ENCODE peak calls at places on chromosomes 6 and 20, in nine cellular contexts. One of them, this sample, is unnamed.

GRCh38 chr6:169489642-169490408 is 212.0 kb downstream of the WDR27 start:
- DNase-seq in CD8-positive, alpha-beta T cell: no peak
- DNase-seq in mammary epithelial cell: no peak
- DNase-seq in HEK293T: no peak
- DNase-seq in Daoy: no peak
- DNase-seq in heart left ventricle: no peak
- DNase-seq in ELF-1: peak; percentile 51
- DNase-seq in amygdala: no peak
- DNase-seq in ELR: no peak
- DNase-seq in this sample: no peak

GRCh38 chr6:45420083-45420908 is 42.6 kb upstream of the SUPT3H start:
- DNase-seq in heart left ventricle: no peak
- DNase-seq in HEK293T: no peak
- DNase-seq in ELF-1: peak; percentile 27
- DNase-seq in ELR: peak; percentile 65
- DNase-seq in mammary epithelial cell: peak; percentile 43
- DNase-seq in Daoy: peak; percentile 66
- DNase-seq in CD8-positive, alpha-beta T cell: peak; percentile 49
- DNase-seq in amygdala: no peak
- DNase-seq in this sample: no peak

GRCh38 chr6:56551409-56552120 is 91.1 kb downstream of the DST start:
- DNase-seq in mammary epithelial cell: no peak
- DNase-seq in Daoy: no peak
- DNase-seq in ELR: no peak
- DNase-seq in HEK293T: no peak
- DNase-seq in heart left ventricle: no peak
- DNase-seq in ELF-1: no peak
- DNase-seq in CD8-positive, alpha-beta T cell: no peak
- DNase-seq in amygdala: no peak
- DNase-seq in this sample: no peak

GRCh38 chr6:14739830-14740229 is 506.0 kb upstream of the JARID2 start:
- DNase-seq in amygdala: no peak
- DNase-seq in CD8-positive, alpha-beta T cell: no peak
- DNase-seq in heart left ventricle: no peak
- DNase-seq in HEK293T: no peak
- DNase-seq in ELF-1: no peak
- DNase-seq in Daoy: no peak
- DNase-seq in ELR: peak; percentile 48
- DNase-seq in mammary epithelial cell: no peak
- DNase-seq in this sample: no peak

GRCh38 chr6:119162134-119162761 is 83.8 kb upstream of the FAM184A start:
- DNase-seq in ELR: no peak
- DNase-seq in mammary epithelial cell: no peak
- DNase-seq in HEK293T: no peak
- DNase-seq in ELF-1: no peak
- DNase-seq in CD8-positive, alpha-beta T cell: no peak
- DNase-seq in Daoy: no peak
- DNase-seq in amygdala: no peak
- DNase-seq in heart left ventricle: no peak
- DNase-seq in this sample: no peak

GRCh38 chr6:169940554-169941290 is 189.3 kb downstream of the ERMARD start:
- DNase-seq in ELR: no peak
- DNase-seq in heart left ventricle: no peak
- DNase-seq in HEK293T: no peak
- DNase-seq in Daoy: no peak
- DNase-seq in amygdala: no peak
- DNase-seq in ELF-1: peak; percentile 77
- DNase-seq in CD8-positive, alpha-beta T cell: no peak
- DNase-seq in mammary epithelial cell: no peak
- DNase-seq in this sample: no peak

GRCh38 chr6:37242429-37243052 is 15.0 kb upstream of the TBC1D22B start:
- DNase-seq in HEK293T: peak; percentile 9
- DNase-seq in Daoy: peak; percentile 94
- DNase-seq in heart left ventricle: no peak
- DNase-seq in ELR: peak; percentile 99
- DNase-seq in ELF-1: peak; percentile 59
- DNase-seq in mammary epithelial cell: peak; percentile 97
- DNase-seq in CD8-positive, alpha-beta T cell: no peak
- DNase-seq in amygdala: no peak
- DNase-seq in this sample: no peak

GRCh38 chr20:46814366-46815232 is 80.0 kb upstream of the EYA2 start:
- DNase-seq in mammary epithelial cell: peak; percentile 83
- DNase-seq in HEK293T: peak; percentile 39
- DNase-seq in ELF-1: peak; percentile 94
- DNase-seq in CD8-positive, alpha-beta T cell: no peak
- DNase-seq in ELR: peak; percentile 89
- DNase-seq in Daoy: peak; percentile 94
- DNase-seq in heart left ventricle: no peak
- DNase-seq in amygdala: no peak
- DNase-seq in this sample: peak; percentile 63

GRCh38 chr20:39631557-39631956 is 669.4 kb downstream of the DHX35 start:
- DNase-seq in CD8-positive, alpha-beta T cell: no peak
- DNase-seq in heart left ventricle: no peak
- DNase-seq in Daoy: no peak
- DNase-seq in HEK293T: no peak
- DNase-seq in ELR: no peak
- DNase-seq in ELF-1: no peak
- DNase-seq in mammary epithelial cell: peak; percentile 57
- DNase-seq in amygdala: no peak
- DNase-seq in this sample: no peak

GRCh38 chr6:33755070-33755869 is 8.6 kb upstream of the IP6K3 start:
- DNase-seq in heart left ventricle: no peak
- DNase-seq in ELF-1: no peak
- DNase-seq in ELR: no peak
- DNase-seq in mammary epithelial cell: no peak
- DNase-seq in amygdala: no peak
- DNase-seq in HEK293T: no peak
- DNase-seq in Daoy: peak; percentile 57
- DNase-seq in CD8-positive, alpha-beta T cell: no peak
- DNase-seq in this sample: no peak

GRCh38 chr6:14165091-14165490 is 47.5 kb downstream of the CD83 start:
- DNase-seq in ELR: peak; percentile 74
- DNase-seq in mammary epithelial cell: peak; percentile 79
- DNase-seq in Daoy: peak; percentile 79
- DNase-seq in amygdala: no peak
- DNase-seq in HEK293T: no peak
- DNase-seq in heart left ventricle: no peak
- DNase-seq in CD8-positive, alpha-beta T cell: no peak
- DNase-seq in ELF-1: no peak
- DNase-seq in this sample: no peak

GRCh38 chr6:111157412-111157811 is 70.1 kb downstream of the SLC16A10 start:
- DNase-seq in ELF-1: no peak
- DNase-seq in HEK293T: no peak
- DNase-seq in Daoy: no peak
- DNase-seq in heart left ventricle: no peak
- DNase-seq in amygdala: no peak
- DNase-seq in mammary epithelial cell: no peak
- DNase-seq in CD8-positive, alpha-beta T cell: no peak
- DNase-seq in ELR: no peak
- DNase-seq in this sample: no peak

GRCh38 chr20:63858393-63859165 is 2.7 kb upstream of the ABHD16B start:
- DNase-seq in ELR: peak; percentile 56
- DNase-seq in mammary epithelial cell: no peak
- DNase-seq in heart left ventricle: peak; percentile 82
- DNase-seq in CD8-positive, alpha-beta T cell: no peak
- DNase-seq in HEK293T: no peak
- DNase-seq in Daoy: no peak
- DNase-seq in ELF-1: peak; percentile 69
- DNase-seq in amygdala: no peak
- DNase-seq in this sample: peak; percentile 66

GRCh38 chr6:44387346-44388134 is at the start of gene CDC5L:
- DNase-seq in CD8-positive, alpha-beta T cell: peak; percentile 86
- DNase-seq in amygdala: peak; percentile 88
- DNase-seq in ELR: peak; percentile 99
- DNase-seq in Daoy: peak; percentile 99
- DNase-seq in heart left ventricle: peak; percentile 95
- DNase-seq in mammary epithelial cell: peak; percentile 97
- DNase-seq in ELF-1: peak; percentile 99
- DNase-seq in HEK293T: peak; percentile 96
- DNase-seq in this sample: peak; percentile 95

GRCh38 chr20:6882911-6883310 is 115.4 kb downstream of the BMP2 start:
- DNase-seq in HEK293T: no peak
- DNase-seq in amygdala: no peak
- DNase-seq in CD8-positive, alpha-beta T cell: no peak
- DNase-seq in ELF-1: no peak
- DNase-seq in mammary epithelial cell: peak; percentile 91
- DNase-seq in ELR: no peak
- DNase-seq in Daoy: peak; percentile 77
- DNase-seq in heart left ventricle: no peak
- DNase-seq in this sample: no peak

GRCh38 chr6:37382954-37383353 is 29.2 kb downstream of the RNF8 start:
- DNase-seq in HEK293T: no peak
- DNase-seq in mammary epithelial cell: no peak
- DNase-seq in heart left ventricle: no peak
- DNase-seq in Daoy: no peak
- DNase-seq in amygdala: no peak
- DNase-seq in CD8-positive, alpha-beta T cell: no peak
- DNase-seq in ELR: peak; percentile 18
- DNase-seq in ELF-1: no peak
- DNase-seq in this sample: no peak

GRCh38 chr6:156250593-156250992 is 526.6 kb upstream of the ARID1B start:
- DNase-seq in ELF-1: no peak
- DNase-seq in HEK293T: no peak
- DNase-seq in ELR: peak; percentile 1
- DNase-seq in Daoy: no peak
- DNase-seq in amygdala: no peak
- DNase-seq in mammary epithelial cell: no peak
- DNase-seq in CD8-positive, alpha-beta T cell: no peak
- DNase-seq in heart left ventricle: no peak
- DNase-seq in this sample: no peak

GRCh38 chr6:13538084-13538483 is 36.3 kb upstream of the SIRT5 start:
- DNase-seq in ELR: peak; percentile 76
- DNase-seq in Daoy: peak; percentile 34
- DNase-seq in CD8-positive, alpha-beta T cell: no peak
- DNase-seq in mammary epithelial cell: peak; percentile 22
- DNase-seq in HEK293T: peak; percentile 50
- DNase-seq in heart left ventricle: no peak
- DNase-seq in amygdala: no peak
- DNase-seq in ELF-1: no peak
- DNase-seq in this sample: no peak

GRCh38 chr6:113411006-113411405 is 446.1 kb upstream of the MARCKS start:
- DNase-seq in ELF-1: no peak
- DNase-seq in heart left ventricle: no peak
- DNase-seq in mammary epithelial cell: no peak
- DNase-seq in HEK293T: no peak
- DNase-seq in ELR: peak; percentile 23
- DNase-seq in CD8-positive, alpha-beta T cell: no peak
- DNase-seq in amygdala: no peak
- DNase-seq in Daoy: peak; percentile 13
- DNase-seq in this sample: no peak

GRCh38 chr6:593139-593906 is 63.6 kb downstream of the HUS1B start:
- DNase-seq in heart left ventricle: no peak
- DNase-seq in HEK293T: peak; percentile 46
- DNase-seq in Daoy: peak; percentile 51
- DNase-seq in amygdala: no peak
- DNase-seq in ELF-1: no peak
- DNase-seq in mammary epithelial cell: peak; percentile 26
- DNase-seq in CD8-positive, alpha-beta T cell: peak; percentile 46
- DNase-seq in ELR: peak; percentile 74
- DNase-seq in this sample: no peak

GRCh38 chr20:50152394-50153152 is 950 bp downstream of the PEDS1 start:
- DNase-seq in CD8-positive, alpha-beta T cell: no peak
- DNase-seq in HEK293T: no peak
- DNase-seq in heart left ventricle: no peak
- DNase-seq in mammary epithelial cell: peak; percentile 67
- DNase-seq in amygdala: no peak
- DNase-seq in ELR: peak; percentile 58
- DNase-seq in Daoy: no peak
- DNase-seq in ELF-1: no peak
- DNase-seq in this sample: no peak

GRCh38 chr6:90940812-90941481 is 354.1 kb upstream of the MAP3K7 start:
- DNase-seq in HEK293T: peak; percentile 45
- DNase-seq in ELF-1: peak; percentile 24
- DNase-seq in amygdala: no peak
- DNase-seq in Daoy: peak; percentile 42
- DNase-seq in ELR: peak; percentile 55
- DNase-seq in CD8-positive, alpha-beta T cell: no peak
- DNase-seq in mammary epithelial cell: peak; percentile 67
- DNase-seq in heart left ventricle: no peak
- DNase-seq in this sample: no peak

GRCh38 chr6:14910692-14911547 is 334.9 kb upstream of the JARID2 start:
- DNase-seq in HEK293T: no peak
- DNase-seq in CD8-positive, alpha-beta T cell: no peak
- DNase-seq in ELR: peak; percentile 23
- DNase-seq in ELF-1: no peak
- DNase-seq in mammary epithelial cell: no peak
- DNase-seq in heart left ventricle: peak; percentile 74
- DNase-seq in Daoy: peak; percentile 28
- DNase-seq in amygdala: no peak
- DNase-seq in this sample: no peak

GRCh38 chr6:39821739-39822532 is 29.8 kb downstream of the DAAM2 start:
- DNase-seq in heart left ventricle: no peak
- DNase-seq in HEK293T: no peak
- DNase-seq in amygdala: peak; percentile 67
- DNase-seq in ELF-1: peak; percentile 57
- DNase-seq in CD8-positive, alpha-beta T cell: no peak
- DNase-seq in ELR: no peak
- DNase-seq in Daoy: no peak
- DNase-seq in mammary epithelial cell: no peak
- DNase-seq in this sample: no peak

GRCh38 chr6:66173587-66173986 is 466.6 kb upstream of the EYS start:
- DNase-seq in Daoy: no peak
- DNase-seq in amygdala: no peak
- DNase-seq in heart left ventricle: no peak
- DNase-seq in CD8-positive, alpha-beta T cell: no peak
- DNase-seq in HEK293T: no peak
- DNase-seq in ELF-1: no peak
- DNase-seq in ELR: no peak
- DNase-seq in mammary epithelial cell: no peak
- DNase-seq in this sample: no peak

GRCh38 chr6:45448417-45449389 is 71.0 kb upstream of the SUPT3H start:
- DNase-seq in mammary epithelial cell: no peak
- DNase-seq in ELF-1: no peak
- DNase-seq in amygdala: no peak
- DNase-seq in CD8-positive, alpha-beta T cell: no peak
- DNase-seq in HEK293T: no peak
- DNase-seq in ELR: no peak
- DNase-seq in heart left ventricle: no peak
- DNase-seq in Daoy: no peak
- DNase-seq in this sample: no peak

GRCh38 chr6:42388046-42388445 is 63.7 kb downstream of the TRERF1 start:
- DNase-seq in amygdala: no peak
- DNase-seq in Daoy: no peak
- DNase-seq in ELR: no peak
- DNase-seq in CD8-positive, alpha-beta T cell: no peak
- DNase-seq in ELF-1: no peak
- DNase-seq in HEK293T: no peak
- DNase-seq in heart left ventricle: no peak
- DNase-seq in mammary epithelial cell: no peak
- DNase-seq in this sample: no peak

GRCh38 chr20:25077610-25078169 is 4.3 kb downstream of the VSX1 start:
- DNase-seq in CD8-positive, alpha-beta T cell: no peak
- DNase-seq in heart left ventricle: peak; percentile 72
- DNase-seq in amygdala: no peak
- DNase-seq in ELR: peak; percentile 25
- DNase-seq in HEK293T: no peak
- DNase-seq in mammary epithelial cell: no peak
- DNase-seq in Daoy: peak; percentile 48
- DNase-seq in ELF-1: peak; percentile 30
- DNase-seq in this sample: peak; percentile 64

GRCh38 chr6:69895396-69895795 is 29.0 kb downstream of the COL19A1 start:
- DNase-seq in CD8-positive, alpha-beta T cell: no peak
- DNase-seq in mammary epithelial cell: no peak
- DNase-seq in heart left ventricle: no peak
- DNase-seq in ELR: no peak
- DNase-seq in amygdala: no peak
- DNase-seq in ELF-1: no peak
- DNase-seq in HEK293T: no peak
- DNase-seq in Daoy: no peak
- DNase-seq in this sample: no peak

GRCh38 chr6:139891471-139891870 is 517.0 kb upstream of the CITED2 start:
- DNase-seq in Daoy: peak; percentile 6
- DNase-seq in ELR: peak; percentile 55
- DNase-seq in CD8-positive, alpha-beta T cell: no peak
- DNase-seq in heart left ventricle: no peak
- DNase-seq in mammary epithelial cell: no peak
- DNase-seq in amygdala: no peak
- DNase-seq in ELF-1: no peak
- DNase-seq in HEK293T: no peak
- DNase-seq in this sample: no peak

GRCh38 chr6:27066381-27066780 is 181.1 kb upstream of the PRSS16 start:
- DNase-seq in ELF-1: no peak
- DNase-seq in ELR: no peak
- DNase-seq in CD8-positive, alpha-beta T cell: no peak
- DNase-seq in HEK293T: no peak
- DNase-seq in amygdala: no peak
- DNase-seq in heart left ventricle: no peak
- DNase-seq in Daoy: no peak
- DNase-seq in mammary epithelial cell: no peak
- DNase-seq in this sample: peak; percentile 66

This sample was measured in H9.